ENCODE peak calls at places on chromosome 5, in six cellular contexts. One of them, this sample, is unnamed.

GRCh38 chr5:177515580-177515979 is 1.2 kb downstream of the DDX41 start:
- DNase-seq in A549: no peak
- DNase-seq in upper lobe of right lung: no peak
- DNase-seq in WERI-Rb-1: no peak
- DNase-seq in endothelial cell: no peak
- DNase-seq in fibroblast of lung: no peak
- DNase-seq in this sample: no peak

GRCh38 chr5:84292788-84293653 is 91.7 kb downstream of the EDIL3 start:
- DNase-seq in upper lobe of right lung: no peak
- DNase-seq in endothelial cell: no peak
- DNase-seq in WERI-Rb-1: no peak
- DNase-seq in A549: no peak
- DNase-seq in fibroblast of lung: no peak
- DNase-seq in this sample: no peak

GRCh38 chr5:75214928-75215327 is 21.8 kb downstream of the ANKRD31 start:
- DNase-seq in upper lobe of right lung: no peak
- DNase-seq in endothelial cell: no peak
- DNase-seq in WERI-Rb-1: no peak
- DNase-seq in A549: no peak
- DNase-seq in fibroblast of lung: no peak
- DNase-seq in this sample: no peak

GRCh38 chr5:116626945-116627679 is 52.5 kb upstream of the SEMA6A start:
- DNase-seq in fibroblast of lung: no peak
- DNase-seq in upper lobe of right lung: no peak
- DNase-seq in WERI-Rb-1: no peak
- DNase-seq in A549: no peak
- DNase-seq in endothelial cell: no peak
- DNase-seq in this sample: no peak

GRCh38 chr5:38323645-38324295 is 65.4 kb downstream of the EGFLAM start:
- DNase-seq in fibroblast of lung: peak
- DNase-seq in WERI-Rb-1: no peak
- DNase-seq in upper lobe of right lung: no peak
- DNase-seq in A549: no peak
- DNase-seq in endothelial cell: no peak
- DNase-seq in this sample: no peak

GRCh38 chr5:87076931-87077330 is 190.8 kb upstream of the RASA1 start:
- DNase-seq in endothelial cell: no peak
- DNase-seq in WERI-Rb-1: no peak
- DNase-seq in upper lobe of right lung: no peak
- DNase-seq in fibroblast of lung: peak
- DNase-seq in A549: no peak
- DNase-seq in this sample: no peak

GRCh38 chr5:24629798-24630197 is 15.0 kb downstream of the CDH10 start:
- DNase-seq in WERI-Rb-1: no peak
- DNase-seq in A549: no peak
- DNase-seq in endothelial cell: no peak
- DNase-seq in upper lobe of right lung: no peak
- DNase-seq in fibroblast of lung: no peak
- DNase-seq in this sample: no peak

GRCh38 chr5:179326176-179326997 is 18.9 kb downstream of the ADAMTS2 start:
- DNase-seq in upper lobe of right lung: no peak
- DNase-seq in WERI-Rb-1: no peak
- DNase-seq in A549: no peak
- DNase-seq in fibroblast of lung: peak
- DNase-seq in endothelial cell: no peak
- DNase-seq in this sample: peak

GRCh38 chr5:108461628-108462367 is 79.9 kb upstream of the FBXL17 start:
- DNase-seq in WERI-Rb-1: no peak
- DNase-seq in fibroblast of lung: peak
- DNase-seq in endothelial cell: no peak
- DNase-seq in upper lobe of right lung: no peak
- DNase-seq in A549: no peak
- DNase-seq in this sample: no peak

GRCh38 chr5:155308289-155308688 is 294.7 kb downstream of the KIF4B start:
- DNase-seq in A549: no peak
- DNase-seq in endothelial cell: no peak
- DNase-seq in upper lobe of right lung: no peak
- DNase-seq in fibroblast of lung: no peak
- DNase-seq in WERI-Rb-1: no peak
- DNase-seq in this sample: no peak

GRCh38 chr5:148306446-148306845 is 5.8 kb upstream of the SPINK7 start:
- DNase-seq in fibroblast of lung: no peak
- DNase-seq in WERI-Rb-1: no peak
- DNase-seq in A549: no peak
- DNase-seq in upper lobe of right lung: no peak
- DNase-seq in endothelial cell: no peak
- DNase-seq in this sample: no peak

GRCh38 chr5:142748132-142748531 is 22.0 kb upstream of the ARHGAP26 start:
- DNase-seq in upper lobe of right lung: no peak
- DNase-seq in fibroblast of lung: no peak
- DNase-seq in A549: no peak
- DNase-seq in WERI-Rb-1: no peak
- DNase-seq in endothelial cell: no peak
- DNase-seq in this sample: no peak

DNA sequence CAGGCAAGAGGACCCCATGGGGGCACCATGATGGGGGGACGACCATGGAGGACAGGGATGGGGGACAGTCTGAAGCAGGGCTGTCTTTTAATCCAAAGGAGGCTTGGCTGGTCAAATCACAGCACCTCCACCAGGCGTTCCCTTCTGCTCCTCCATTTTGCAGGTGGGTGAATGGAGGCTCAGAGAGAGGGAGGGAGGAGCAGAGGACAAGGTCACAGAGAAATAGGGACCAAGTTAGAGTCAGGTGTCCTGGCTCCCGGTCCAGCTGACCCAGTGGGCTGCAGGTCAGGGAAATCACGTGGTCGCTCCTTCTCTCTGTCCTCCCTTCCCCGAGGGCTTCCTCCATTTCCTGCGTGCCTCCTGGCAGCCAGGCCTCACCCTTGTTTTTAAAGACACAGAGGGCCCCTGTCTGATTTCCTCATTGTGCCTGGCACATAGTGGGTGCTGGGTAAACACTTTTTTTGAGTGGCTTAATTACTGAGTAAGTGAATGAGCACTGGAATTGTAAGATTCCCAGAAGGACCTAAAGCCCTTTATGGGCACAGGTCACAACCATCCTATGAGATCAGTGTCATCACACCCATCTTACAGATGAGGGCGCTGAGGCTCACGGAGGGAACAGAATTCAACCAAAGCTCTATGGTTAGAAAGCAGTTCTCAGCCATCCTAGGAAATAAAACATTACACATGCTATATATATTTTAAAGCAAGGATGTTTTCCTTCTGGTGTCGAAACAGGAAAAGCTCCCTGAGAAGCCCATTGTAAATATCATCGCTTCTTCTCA is 156.2 kb upstream of the SMIM23 start:
- DNase-seq in upper lobe of right lung: no peak
- DNase-seq in fibroblast of lung: no peak
- DNase-seq in A549: peak
- DNase-seq in endothelial cell: no peak
- DNase-seq in WERI-Rb-1: no peak
- DNase-seq in this sample: no peak
- TF ChIP-seq CTCF in upper lobe of right lung: no peak
- TF ChIP-seq CTCF in fibroblast of lung: peak
- TF ChIP-seq CTCF in A549: no peak
- TF ChIP-seq CTCF in endothelial cell: no peak
- TF ChIP-seq CTCF in WERI-Rb-1: peak
- TF ChIP-seq CTCF in this sample: no peak

GRCh38 chr5:160460377-160461049 is 38.9 kb downstream of the PTTG1 start:
- DNase-seq in endothelial cell: no peak
- DNase-seq in upper lobe of right lung: no peak
- DNase-seq in A549: no peak
- DNase-seq in fibroblast of lung: peak
- DNase-seq in WERI-Rb-1: no peak
- DNase-seq in this sample: no peak
- TF ChIP-seq CTCF in endothelial cell: no peak
- TF ChIP-seq CTCF in upper lobe of right lung: peak
- TF ChIP-seq CTCF in A549: no peak
- TF ChIP-seq CTCF in fibroblast of lung: peak
- TF ChIP-seq CTCF in WERI-Rb-1: no peak
- TF ChIP-seq CTCF in this sample: no peak

DNA sequence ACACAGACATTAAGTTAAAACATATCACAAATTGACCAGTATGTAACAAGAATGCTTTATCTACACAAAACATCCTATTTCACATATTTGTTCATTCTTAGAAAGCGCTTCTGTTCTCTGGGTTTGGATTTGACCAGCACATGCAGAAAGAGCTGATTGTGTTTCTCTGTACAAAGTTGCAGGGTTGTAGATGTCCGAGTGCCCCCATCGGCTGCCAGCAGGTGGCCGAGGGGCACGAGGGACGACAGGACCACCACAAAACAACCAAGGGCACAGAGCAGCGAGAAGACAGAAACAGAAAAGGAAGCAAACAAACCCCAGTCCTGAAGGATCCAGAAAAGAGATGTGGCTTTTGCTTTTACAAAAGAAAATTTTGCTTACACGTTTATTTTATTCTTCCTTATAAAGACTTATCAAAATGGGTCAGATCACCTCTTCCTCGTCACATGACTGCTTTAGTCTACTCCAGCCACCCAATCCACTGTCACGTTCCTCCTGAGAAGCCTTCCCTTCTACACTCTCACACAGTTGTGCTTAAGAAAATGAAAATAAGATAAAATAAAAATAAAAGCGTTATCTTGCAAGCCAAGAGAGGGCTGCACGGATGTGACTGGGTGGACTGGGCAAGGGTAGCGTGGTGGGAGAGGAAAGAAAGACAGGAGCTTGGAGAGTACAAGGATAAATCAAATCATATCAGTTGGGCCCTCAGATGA is 9.5 kb downstream of the OTP start:
- DNase-seq in A549: no peak
- DNase-seq in endothelial cell: no peak
- DNase-seq in upper lobe of right lung: no peak
- DNase-seq in WERI-Rb-1: no peak
- DNase-seq in fibroblast of lung: no peak
- DNase-seq in this sample: peak
- TF ChIP-seq CTCF in A549: no peak
- TF ChIP-seq CTCF in endothelial cell: peak
- TF ChIP-seq CTCF in upper lobe of right lung: no peak
- TF ChIP-seq CTCF in WERI-Rb-1: peak
- TF ChIP-seq CTCF in fibroblast of lung: no peak
- TF ChIP-seq CTCF in this sample: peak

DNA sequence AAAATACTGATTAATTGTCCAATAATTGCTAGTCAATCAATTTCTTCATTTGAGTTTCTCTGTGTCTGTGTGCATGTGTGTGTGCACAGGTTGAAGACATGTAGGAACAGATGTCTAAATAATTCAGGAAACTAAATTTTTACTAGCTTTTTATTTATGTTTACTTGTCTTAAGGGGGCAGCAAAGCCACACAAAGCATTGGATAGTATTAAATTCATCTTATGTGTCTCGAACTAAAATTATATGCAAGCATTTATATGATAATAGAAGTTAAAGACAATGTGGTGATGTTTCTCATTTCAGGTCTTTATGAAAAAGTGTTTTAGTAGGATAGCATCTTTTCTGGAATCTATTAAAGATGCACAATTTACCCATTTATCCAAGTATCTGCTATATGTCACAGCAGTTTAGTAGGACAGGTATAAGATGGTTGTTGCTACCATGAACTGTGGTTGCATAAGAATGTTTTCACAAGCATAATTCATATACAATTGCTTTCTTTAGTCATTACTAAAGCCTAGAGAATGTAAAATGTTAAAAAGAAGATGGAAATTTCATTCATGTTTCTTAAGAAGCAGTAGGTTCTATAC is 784.6 kb upstream of the NUDT12 start:
- DNase-seq in fibroblast of lung: peak
- DNase-seq in WERI-Rb-1: peak
- DNase-seq in upper lobe of right lung: no peak
- DNase-seq in endothelial cell: no peak
- DNase-seq in A549: no peak
- DNase-seq in this sample: no peak
- TF ChIP-seq CTCF in fibroblast of lung: no peak
- TF ChIP-seq CTCF in WERI-Rb-1: no peak
- TF ChIP-seq CTCF in upper lobe of right lung: peak
- TF ChIP-seq CTCF in endothelial cell: no peak
- TF ChIP-seq CTCF in A549: peak
- TF ChIP-seq CTCF in this sample: peak

DNA sequence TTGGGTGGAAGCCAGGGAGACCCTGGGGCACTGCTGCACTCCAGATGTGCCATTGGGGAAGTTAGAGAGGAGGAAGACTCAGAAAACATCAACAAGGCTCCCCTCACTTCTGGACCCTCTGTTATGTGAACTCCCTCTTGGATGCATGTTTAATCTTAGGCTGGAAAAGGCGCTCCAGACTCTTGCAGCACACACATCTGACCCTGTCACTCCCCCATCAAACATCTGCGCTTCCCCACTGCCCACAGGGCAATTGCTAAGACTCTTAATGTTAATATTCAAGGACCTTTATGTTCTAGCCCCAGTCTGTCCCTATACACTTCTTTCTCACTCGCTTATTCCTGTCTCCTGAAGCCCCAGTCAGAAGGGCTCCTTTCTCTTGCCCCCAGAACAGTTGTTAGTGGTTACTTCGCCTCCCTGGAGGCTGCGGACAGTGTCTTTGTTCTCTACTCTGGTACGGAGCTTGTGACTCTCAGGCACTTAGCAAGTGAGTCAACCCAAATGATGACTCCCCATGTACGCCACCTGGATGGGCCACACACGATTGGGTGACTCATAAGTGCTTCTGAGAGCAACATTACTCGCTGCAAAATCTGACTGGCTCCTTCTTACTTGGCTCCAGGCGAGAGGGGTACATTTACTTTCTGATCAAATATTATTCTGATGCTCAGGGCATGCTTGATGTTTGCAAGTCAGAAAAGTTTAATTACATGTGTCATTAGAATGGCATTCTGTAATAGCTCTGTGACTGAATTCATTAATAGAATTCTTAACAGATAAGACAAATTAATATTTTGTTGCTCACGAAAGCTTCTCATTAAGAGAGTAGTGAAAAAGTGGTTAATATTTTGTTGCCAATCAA is 193.6 kb downstream of the HSPA4 start:
- DNase-seq in WERI-Rb-1: no peak
- DNase-seq in upper lobe of right lung: no peak
- DNase-seq in A549: peak
- DNase-seq in fibroblast of lung: peak
- DNase-seq in endothelial cell: no peak
- DNase-seq in this sample: no peak
- TF ChIP-seq CTCF in WERI-Rb-1: no peak
- TF ChIP-seq CTCF in upper lobe of right lung: no peak
- TF ChIP-seq CTCF in A549: no peak
- TF ChIP-seq CTCF in fibroblast of lung: no peak
- TF ChIP-seq CTCF in endothelial cell: no peak
- TF ChIP-seq CTCF in this sample: no peak

GRCh38 chr5:136082390-136083193 is 50.1 kb upstream of the SMAD5 start:
- DNase-seq in upper lobe of right lung: peak
- DNase-seq in A549: peak
- DNase-seq in endothelial cell: peak
- DNase-seq in WERI-Rb-1: peak
- DNase-seq in fibroblast of lung: no peak
- DNase-seq in this sample: peak
- TF ChIP-seq CTCF in upper lobe of right lung: peak
- TF ChIP-seq CTCF in A549: peak
- TF ChIP-seq CTCF in endothelial cell: peak
- TF ChIP-seq CTCF in WERI-Rb-1: peak
- TF ChIP-seq CTCF in fibroblast of lung: peak
- TF ChIP-seq CTCF in this sample: peak

GRCh38 chr5:95317085-95317484 is 32.2 kb upstream of the MCTP1 start:
- DNase-seq in A549: no peak
- DNase-seq in fibroblast of lung: no peak
- DNase-seq in upper lobe of right lung: no peak
- DNase-seq in WERI-Rb-1: peak
- DNase-seq in endothelial cell: no peak
- DNase-seq in this sample: no peak
- TF ChIP-seq CTCF in A549: no peak
- TF ChIP-seq CTCF in fibroblast of lung: no peak
- TF ChIP-seq CTCF in upper lobe of right lung: no peak
- TF ChIP-seq CTCF in WERI-Rb-1: peak
- TF ChIP-seq CTCF in endothelial cell: peak
- TF ChIP-seq CTCF in this sample: peak

GRCh38 chr5:27682600-27682999 is 644.2 kb upstream of the CDH9 start:
- DNase-seq in endothelial cell: no peak
- DNase-seq in upper lobe of right lung: no peak
- DNase-seq in fibroblast of lung: no peak
- DNase-seq in WERI-Rb-1: peak
- DNase-seq in A549: no peak
- DNase-seq in this sample: no peak
- TF ChIP-seq CTCF in endothelial cell: peak
- TF ChIP-seq CTCF in upper lobe of right lung: no peak
- TF ChIP-seq CTCF in fibroblast of lung: no peak
- TF ChIP-seq CTCF in WERI-Rb-1: peak
- TF ChIP-seq CTCF in A549: peak
- TF ChIP-seq CTCF in this sample: no peak